ENCODE peak calls at places on chromosomes 16 and 17, in nine cellular contexts. One of them, this sample, is unnamed.
A peak's percentile ranks its signal among the peaks of the same experiment; 100 is the strongest.

GRCh38 chr16:13351651-13352217 is 450.3 kb downstream of the SHISA9 start:
- DNase-seq in neural progenitor cell: no peak
- DNase-seq in fibroblast of lung: no peak
- DNase-seq in GM23248: no peak
- DNase-seq in HCT116: no peak
- DNase-seq in mammary epithelial cell: no peak
- DNase-seq in endothelial cell of umbilical vein: no peak
- DNase-seq in DND-41: no peak
- DNase-seq in K562: no peak
- DNase-seq in this sample: no peak

GRCh38 chr16:2236362-2237075 is at the start of gene DNASE1L2:
- DNase-seq in HCT116: no peak
- DNase-seq in endothelial cell of umbilical vein: peak; percentile 25
- DNase-seq in K562: no peak
- DNase-seq in DND-41: no peak
- DNase-seq in neural progenitor cell: peak; percentile 80
- DNase-seq in mammary epithelial cell: no peak
- DNase-seq in GM23248: peak; percentile 76
- DNase-seq in fibroblast of lung: peak; percentile 35
- DNase-seq in this sample: no peak

GRCh38 chr16:1606774-1607173 is 5.1 kb downstream of the IFT140 start:
- DNase-seq in endothelial cell of umbilical vein: no peak
- DNase-seq in fibroblast of lung: no peak
- DNase-seq in K562: no peak
- DNase-seq in mammary epithelial cell: no peak
- DNase-seq in GM23248: no peak
- DNase-seq in neural progenitor cell: no peak
- DNase-seq in DND-41: no peak
- DNase-seq in HCT116: no peak
- DNase-seq in this sample: no peak

GRCh38 chr17:79036609-79037008 is 12.6 kb downstream of the C1QTNF1 start:
- DNase-seq in GM23248: peak; percentile 93
- DNase-seq in DND-41: no peak
- DNase-seq in K562: no peak
- DNase-seq in HCT116: no peak
- DNase-seq in neural progenitor cell: no peak
- DNase-seq in endothelial cell of umbilical vein: peak; percentile 77
- DNase-seq in fibroblast of lung: peak; percentile 87
- DNase-seq in mammary epithelial cell: peak; percentile 91
- DNase-seq in this sample: no peak

GRCh38 chr16:35173295-35173694 is 1713.9 kb downstream of the TP53TG3F start:
- DNase-seq in fibroblast of lung: no peak
- DNase-seq in neural progenitor cell: no peak
- DNase-seq in K562: no peak
- DNase-seq in HCT116: no peak
- DNase-seq in endothelial cell of umbilical vein: no peak
- DNase-seq in mammary epithelial cell: no peak
- DNase-seq in GM23248: no peak
- DNase-seq in DND-41: no peak
- DNase-seq in this sample: no peak

GRCh38 chr17:63178530-63178929 is 212.5 kb downstream of the TANC2 start:
- DNase-seq in GM23248: peak; percentile 13
- DNase-seq in HCT116: no peak
- DNase-seq in endothelial cell of umbilical vein: peak; percentile 69
- DNase-seq in mammary epithelial cell: no peak
- DNase-seq in DND-41: no peak
- DNase-seq in K562: no peak
- DNase-seq in neural progenitor cell: no peak
- DNase-seq in fibroblast of lung: peak; percentile 67
- DNase-seq in this sample: no peak

GRCh38 chr16:68715471-68715870 is 21.6 kb upstream of the CDH1 start:
- DNase-seq in K562: no peak
- DNase-seq in HCT116: no peak
- DNase-seq in endothelial cell of umbilical vein: no peak
- DNase-seq in GM23248: no peak
- DNase-seq in fibroblast of lung: no peak
- DNase-seq in neural progenitor cell: no peak
- DNase-seq in mammary epithelial cell: no peak
- DNase-seq in DND-41: no peak
- DNase-seq in this sample: no peak

GRCh38 chr16:5071341-5071680 is 332 bp upstream of the ALG1 start:
- DNase-seq in DND-41: no peak
- DNase-seq in GM23248: no peak
- DNase-seq in HCT116: no peak
- DNase-seq in fibroblast of lung: no peak
- DNase-seq in endothelial cell of umbilical vein: no peak
- DNase-seq in mammary epithelial cell: no peak
- DNase-seq in neural progenitor cell: no peak
- DNase-seq in K562: no peak
- DNase-seq in this sample: no peak

GRCh38 chr16:28258571-28258970 is 33.8 kb upstream of the SBK1 start:
- DNase-seq in neural progenitor cell: peak; percentile 51
- DNase-seq in mammary epithelial cell: no peak
- DNase-seq in GM23248: peak; percentile 40
- DNase-seq in endothelial cell of umbilical vein: no peak
- DNase-seq in fibroblast of lung: peak; percentile 32
- DNase-seq in K562: no peak
- DNase-seq in DND-41: no peak
- DNase-seq in HCT116: no peak
- DNase-seq in this sample: no peak

GRCh38 chr16:80997139-80997798 is 9.4 kb downstream of the CMC2 start:
- DNase-seq in mammary epithelial cell: no peak
- DNase-seq in DND-41: no peak
- DNase-seq in endothelial cell of umbilical vein: peak; percentile 54
- DNase-seq in fibroblast of lung: peak; percentile 53
- DNase-seq in GM23248: peak; percentile 12
- DNase-seq in K562: no peak
- DNase-seq in HCT116: no peak
- DNase-seq in neural progenitor cell: no peak
- DNase-seq in this sample: peak; percentile 48

GRCh38 chr17:43418441-43419374 is 19.9 kb downstream of the ARL4D start:
- DNase-seq in neural progenitor cell: peak; percentile 22
- DNase-seq in endothelial cell of umbilical vein: no peak
- DNase-seq in HCT116: peak; percentile 55
- DNase-seq in K562: no peak
- DNase-seq in DND-41: no peak
- DNase-seq in mammary epithelial cell: peak; percentile 95
- DNase-seq in fibroblast of lung: peak; percentile 94
- DNase-seq in GM23248: peak; percentile 97
- DNase-seq in this sample: no peak

GRCh38 chr16:18784917-18785623 is 5.1 kb downstream of the RPS15A start:
- DNase-seq in endothelial cell of umbilical vein: no peak
- DNase-seq in HCT116: no peak
- DNase-seq in mammary epithelial cell: no peak
- DNase-seq in fibroblast of lung: peak; percentile 41
- DNase-seq in GM23248: no peak
- DNase-seq in K562: no peak
- DNase-seq in DND-41: no peak
- DNase-seq in neural progenitor cell: no peak
- DNase-seq in this sample: no peak

GRCh38 chr17:54901230-54901847 is 687 bp downstream of the TOM1L1 start:
- DNase-seq in GM23248: peak; percentile 71
- DNase-seq in HCT116: peak; percentile 48
- DNase-seq in neural progenitor cell: no peak
- DNase-seq in K562: no peak
- DNase-seq in mammary epithelial cell: peak; percentile 81
- DNase-seq in fibroblast of lung: peak; percentile 35
- DNase-seq in endothelial cell of umbilical vein: no peak
- DNase-seq in DND-41: no peak
- DNase-seq in this sample: peak; percentile 51

GRCh38 chr17:45316271-45317112 is at the start of gene MAP3K14:
- DNase-seq in DND-41: peak; percentile 71
- DNase-seq in neural progenitor cell: peak; percentile 89
- DNase-seq in mammary epithelial cell: peak; percentile 60
- DNase-seq in K562: no peak
- DNase-seq in endothelial cell of umbilical vein: peak; percentile 82
- DNase-seq in GM23248: peak; percentile 86
- DNase-seq in HCT116: no peak
- DNase-seq in fibroblast of lung: peak; percentile 68
- DNase-seq in this sample: no peak

GRCh38 chr16:85798901-85799496 is 345 bp downstream of the EMC8 start:
- DNase-seq in mammary epithelial cell: peak; percentile 14
- DNase-seq in DND-41: peak; percentile 50
- DNase-seq in K562: peak; percentile 90
- DNase-seq in HCT116: no peak
- DNase-seq in neural progenitor cell: no peak
- DNase-seq in GM23248: peak; percentile 68
- DNase-seq in endothelial cell of umbilical vein: peak; percentile 52
- DNase-seq in fibroblast of lung: peak; percentile 44
- DNase-seq in this sample: no peak

GRCh38 chr17:42252528-42253172 is 23.5 kb downstream of the STAT5B start:
- DNase-seq in GM23248: peak; percentile 40
- DNase-seq in mammary epithelial cell: peak; percentile 52
- DNase-seq in neural progenitor cell: no peak
- DNase-seq in DND-41: no peak
- DNase-seq in HCT116: no peak
- DNase-seq in K562: no peak
- DNase-seq in fibroblast of lung: peak; percentile 67
- DNase-seq in endothelial cell of umbilical vein: peak; percentile 93
- DNase-seq in this sample: no peak

GRCh38 chr17:74761419-74761818 is 13.0 kb downstream of the NHERF1 start:
- DNase-seq in neural progenitor cell: no peak
- DNase-seq in HCT116: no peak
- DNase-seq in DND-41: no peak
- DNase-seq in K562: no peak
- DNase-seq in endothelial cell of umbilical vein: no peak
- DNase-seq in fibroblast of lung: no peak
- DNase-seq in mammary epithelial cell: no peak
- DNase-seq in GM23248: no peak
- DNase-seq in this sample: no peak

GRCh38 chr17:1021147-1021546 is 24.2 kb downstream of the TIMM22 start:
- DNase-seq in endothelial cell of umbilical vein: no peak
- DNase-seq in neural progenitor cell: no peak
- DNase-seq in DND-41: no peak
- DNase-seq in K562: no peak
- DNase-seq in HCT116: no peak
- DNase-seq in GM23248: no peak
- DNase-seq in fibroblast of lung: no peak
- DNase-seq in mammary epithelial cell: no peak
- DNase-seq in this sample: no peak
- H3K9ac ChIP-seq in endothelial cell of umbilical vein: no peak overlapping the region
- H3K9ac ChIP-seq in neural progenitor cell: no peak overlapping the region
- H3K9ac ChIP-seq in DND-41: no peak overlapping the region
- H3K9ac ChIP-seq in K562: no peak overlapping the region
- H3K9ac ChIP-seq in HCT116: no peak overlapping the region
- H3K9ac ChIP-seq in GM23248: no peak overlapping the region
- H3K9ac ChIP-seq in fibroblast of lung: no peak overlapping the region
- H3K9ac ChIP-seq in mammary epithelial cell: no peak overlapping the region
- H3K9ac ChIP-seq in this sample: no peak overlapping the region

DNA sequence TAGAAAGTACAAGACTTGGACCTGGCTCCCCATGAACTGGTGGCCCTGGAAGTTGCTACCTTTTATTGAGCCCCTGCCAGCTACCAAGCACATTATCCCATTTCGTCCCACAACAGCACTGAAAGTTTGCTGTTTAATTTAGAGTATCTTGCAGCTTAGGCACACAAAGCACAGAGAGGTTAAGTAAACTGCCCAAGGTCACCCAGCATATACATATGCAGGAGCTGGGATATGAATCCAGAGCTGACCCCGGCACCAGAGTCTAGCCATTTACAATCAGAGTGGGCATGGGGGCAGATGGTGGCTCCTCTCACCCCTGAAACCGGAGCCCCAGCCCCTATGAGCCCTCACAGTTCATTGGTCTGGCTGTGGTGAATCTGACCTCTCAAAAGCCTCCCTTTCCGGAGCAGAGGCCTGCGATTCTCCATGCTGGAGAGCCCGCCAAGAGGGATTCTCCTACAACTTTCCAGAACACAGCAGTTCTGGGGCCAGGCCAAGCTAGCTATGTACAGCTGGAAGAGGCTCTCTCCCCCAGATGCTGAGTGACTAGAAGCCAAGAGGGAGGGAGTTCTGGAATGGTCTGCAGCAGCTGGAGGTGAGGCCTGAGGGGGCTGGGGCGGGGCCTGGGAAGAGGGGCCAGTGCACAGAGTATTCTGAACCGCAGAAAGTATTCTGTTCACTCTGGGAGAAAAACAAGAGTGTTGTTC is 58.3 kb downstream of the SREBF1 start:
- DNase-seq in neural progenitor cell: no peak
- DNase-seq in GM23248: peak; percentile 21
- DNase-seq in HCT116: no peak
- DNase-seq in DND-41: no peak
- DNase-seq in fibroblast of lung: peak; percentile 41
- DNase-seq in mammary epithelial cell: no peak
- DNase-seq in K562: no peak
- DNase-seq in endothelial cell of umbilical vein: no peak
- DNase-seq in this sample: no peak
- TF ChIP-seq EZH2 in neural progenitor cell: no peak
- TF ChIP-seq EZH2 in GM23248: no peak
- TF ChIP-seq EZH2 in HCT116: no peak
- TF ChIP-seq EZH2 in DND-41: no peak
- TF ChIP-seq EZH2 in fibroblast of lung: no peak
- TF ChIP-seq EZH2 in mammary epithelial cell: no peak
- TF ChIP-seq EZH2 in K562: no peak
- TF ChIP-seq EZH2 in endothelial cell of umbilical vein: no peak
- TF ChIP-seq EZH2 in this sample: no peak

DNA sequence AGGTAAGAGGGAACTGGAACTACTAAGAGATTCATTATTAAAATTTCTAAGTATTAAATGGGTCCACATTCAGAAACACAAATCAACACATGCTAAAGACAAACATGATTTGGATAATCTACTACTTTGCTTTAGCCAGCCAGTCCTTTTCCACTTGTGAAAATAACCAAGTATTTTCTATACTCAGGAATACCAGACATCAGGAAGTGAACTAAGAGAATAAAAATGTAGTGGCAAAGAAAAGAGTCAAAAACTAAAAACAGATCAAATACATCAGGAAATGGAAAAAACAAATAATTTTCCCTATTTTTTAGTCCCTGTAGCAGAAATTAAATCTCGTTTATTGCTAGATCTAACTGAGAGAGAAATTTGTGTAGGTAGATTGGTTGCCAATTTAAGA is 78.0 kb downstream of the MYO1D start:
- DNase-seq in K562: no peak
- DNase-seq in mammary epithelial cell: no peak
- DNase-seq in DND-41: no peak
- DNase-seq in HCT116: no peak
- DNase-seq in neural progenitor cell: no peak
- DNase-seq in fibroblast of lung: no peak
- DNase-seq in GM23248: peak; percentile 29
- DNase-seq in endothelial cell of umbilical vein: peak; percentile 63
- DNase-seq in this sample: no peak
- H3K9ac ChIP-seq in K562: no peak overlapping the region
- H3K9ac ChIP-seq in mammary epithelial cell: no peak overlapping the region
- H3K9ac ChIP-seq in DND-41: no peak overlapping the region
- H3K9ac ChIP-seq in HCT116: no peak overlapping the region
- H3K9ac ChIP-seq in neural progenitor cell: no peak overlapping the region
- H3K9ac ChIP-seq in fibroblast of lung: no peak overlapping the region
- H3K9ac ChIP-seq in GM23248: no peak overlapping the region
- H3K9ac ChIP-seq in endothelial cell of umbilical vein: peak overlapping the region; percentile 29
- H3K9ac ChIP-seq in this sample: no peak overlapping the region

DNA sequence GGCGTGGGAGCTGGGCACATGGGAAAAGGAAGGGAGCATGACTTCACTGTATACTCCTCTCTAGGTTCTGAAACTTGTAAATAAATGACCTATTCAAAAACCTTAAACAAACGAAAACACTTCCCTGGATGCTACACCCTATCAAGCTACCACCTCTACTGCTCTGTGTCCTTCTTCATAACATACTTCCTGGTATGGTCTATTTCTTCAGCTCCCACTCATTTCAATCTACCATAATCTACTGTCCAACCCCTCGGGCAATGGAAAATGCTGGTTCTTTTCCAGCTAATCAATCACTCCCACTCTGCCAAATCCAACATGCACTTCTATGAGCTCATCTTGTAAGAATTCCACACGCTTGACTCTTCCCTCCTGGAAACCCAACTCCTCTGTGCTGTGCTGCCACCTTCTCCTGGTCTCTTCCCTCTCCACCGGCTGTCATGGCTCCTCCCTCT is 42.4 kb downstream of the AMFR start:
- DNase-seq in DND-41: no peak
- DNase-seq in fibroblast of lung: peak; percentile 83
- DNase-seq in endothelial cell of umbilical vein: no peak
- DNase-seq in K562: no peak
- DNase-seq in HCT116: no peak
- DNase-seq in GM23248: peak; percentile 53
- DNase-seq in mammary epithelial cell: peak; percentile 89
- DNase-seq in neural progenitor cell: no peak
- DNase-seq in this sample: no peak
- TF ChIP-seq EZH2 in DND-41: no peak
- TF ChIP-seq EZH2 in fibroblast of lung: no peak
- TF ChIP-seq EZH2 in endothelial cell of umbilical vein: no peak
- TF ChIP-seq EZH2 in K562: no peak
- TF ChIP-seq EZH2 in HCT116: no peak
- TF ChIP-seq EZH2 in GM23248: no peak
- TF ChIP-seq EZH2 in mammary epithelial cell: no peak
- TF ChIP-seq EZH2 in neural progenitor cell: no peak
- TF ChIP-seq EZH2 in this sample: no peak

This sample was measured in SK-N-MC.